ENCODE peak calls at places on chromosome 5, in four cellular contexts. P, L, E and G are unnamed samples.

GRCh38 chr5:93569295-93570164 is 11.5 kb downstream of the NR2F1-AS1 start:
- DNase-seq in P (no peak), L (no peak), E (no peak), G (peak; percentile 45)

GRCh38 chr5:74562116-74562515 is 78.4 kb downstream of the ENC1 start:
- DNase-seq in L (no peak), P (no peak), E (no peak), G (no peak)

GRCh38 chr5:88671808-88672499 is 211.0 kb downstream of the MEF2C start:
- DNase-seq in P (peak; percentile 72), E (no peak), L (peak; percentile 92), G (peak; percentile 61)

GRCh38 chr5:127260686-127261085 is 29.9 kb upstream of the MEGF10 start:
- DNase-seq in E (no peak), P (no peak), L (no peak), G (no peak)

GRCh38 chr5:56429110-56429561 is 196.0 kb upstream of the ANKRD55 start:
- DNase-seq in L (no peak), P (no peak), E (no peak), G (no peak)

GRCh38 chr5:136016945-136017530 is 11.8 kb upstream of the TGFBI start:
- DNase-seq in E (peak; percentile 74), P (no peak), L (no peak), G (no peak)

GRCh38 chr5:64206653-64207052 is 41.0 kb downstream of the RNF180 start:
- DNase-seq in L (peak; percentile 26), E (no peak), P (no peak), G (peak; percentile 23)

GRCh38 chr5:139648205-139649081 is at the start of gene CXXC5:
- DNase-seq in P (peak; percentile 90), L (peak; percentile 85), E (peak; percentile 83), G (peak; percentile 94)

DNA sequence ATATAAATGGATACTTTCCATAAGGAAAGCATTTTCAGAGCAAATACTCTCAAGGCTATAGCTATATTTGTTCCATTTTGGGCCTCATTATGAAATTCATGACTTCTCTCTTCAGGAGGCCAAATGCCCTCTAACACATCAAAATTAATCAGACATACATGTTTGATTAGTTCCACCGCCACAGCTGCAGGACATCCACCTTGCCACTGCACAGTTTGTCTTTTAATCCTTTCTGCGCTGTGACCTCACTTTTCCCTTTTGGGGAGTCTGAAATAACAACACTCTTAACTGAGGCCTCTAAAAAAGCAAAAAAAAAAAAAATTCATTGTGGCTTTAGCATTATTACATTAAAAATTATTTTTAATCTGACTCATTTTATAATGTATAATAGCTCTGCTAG is 279.1 kb upstream of the CDH12 start:
- DNase-seq in E (no peak), L (no peak), P (no peak), G (no peak)
- H4K5ac ChIP-seq in E (no peak overlapping the region), L (no peak overlapping the region), P (no peak overlapping the region), G (no peak overlapping the region)

GRCh38 chr5:138448070-138448469 is 9.2 kb downstream of the REEP2 start:
- DNase-seq in P (peak; percentile 43), L (no peak), E (no peak), G (no peak)
- H4K5ac ChIP-seq in P (no peak overlapping the region), L (no peak overlapping the region), E (no peak overlapping the region), G (no peak overlapping the region)

DNA sequence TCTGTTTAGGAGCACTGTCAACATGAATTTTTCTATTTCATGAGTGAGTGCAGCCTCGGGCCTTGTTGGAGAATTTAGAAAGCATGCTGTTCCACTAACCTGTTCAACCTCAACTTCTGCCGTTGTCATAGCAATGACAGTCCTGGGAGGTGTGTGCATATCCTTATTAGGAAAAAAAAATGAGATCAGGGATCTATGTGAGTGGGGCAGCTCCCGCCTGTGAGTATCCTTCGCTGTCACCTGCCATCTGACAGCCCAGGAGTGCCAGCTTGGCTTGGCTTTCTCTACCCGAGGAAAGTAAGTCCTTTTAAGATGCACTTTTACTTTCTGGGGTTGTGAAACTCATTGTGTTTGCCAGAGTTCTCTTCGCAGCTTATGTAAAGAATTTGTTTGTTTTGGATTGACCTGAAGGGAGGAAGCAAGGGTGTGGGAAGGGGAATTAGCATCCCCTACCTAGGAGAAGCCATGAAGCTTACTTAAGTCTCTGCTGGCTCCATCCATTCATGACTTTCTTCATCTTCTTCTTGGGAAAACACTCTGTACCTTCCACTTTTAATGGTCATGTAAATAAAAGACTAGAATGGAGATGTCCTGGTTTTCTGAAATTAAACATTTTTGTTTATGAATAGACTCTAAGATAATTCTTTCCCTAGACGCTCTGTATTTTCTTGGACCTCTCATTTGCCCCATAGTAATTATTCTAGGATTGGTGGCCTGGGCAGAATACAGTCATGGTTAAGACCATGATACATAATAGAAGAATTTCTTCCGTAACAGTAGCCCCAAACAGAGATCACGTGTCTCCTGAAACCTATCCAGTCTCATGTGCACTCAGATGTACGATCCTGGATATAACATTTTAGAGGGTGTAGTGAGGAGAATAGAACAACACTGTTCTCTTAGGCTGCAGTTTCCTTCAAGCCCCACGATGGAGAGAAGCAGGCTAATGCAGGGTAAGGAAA is 22.0 kb downstream of the PCDHAC2 start:
- DNase-seq in P (no peak), L (no peak), E (no peak), G (peak; percentile 63)
- H4K5ac ChIP-seq in P (no peak overlapping the region), L (no peak overlapping the region), E (no peak overlapping the region), G (no peak overlapping the region)

GRCh38 chr5:36703245-36703860 is 96.9 kb downstream of the SLC1A3 start:
- DNase-seq in L (no peak), E (no peak), P (no peak), G (peak; percentile 31)
- H4K5ac ChIP-seq in L (no peak overlapping the region), E (no peak overlapping the region), P (no peak overlapping the region), G (no peak overlapping the region)

DNA sequence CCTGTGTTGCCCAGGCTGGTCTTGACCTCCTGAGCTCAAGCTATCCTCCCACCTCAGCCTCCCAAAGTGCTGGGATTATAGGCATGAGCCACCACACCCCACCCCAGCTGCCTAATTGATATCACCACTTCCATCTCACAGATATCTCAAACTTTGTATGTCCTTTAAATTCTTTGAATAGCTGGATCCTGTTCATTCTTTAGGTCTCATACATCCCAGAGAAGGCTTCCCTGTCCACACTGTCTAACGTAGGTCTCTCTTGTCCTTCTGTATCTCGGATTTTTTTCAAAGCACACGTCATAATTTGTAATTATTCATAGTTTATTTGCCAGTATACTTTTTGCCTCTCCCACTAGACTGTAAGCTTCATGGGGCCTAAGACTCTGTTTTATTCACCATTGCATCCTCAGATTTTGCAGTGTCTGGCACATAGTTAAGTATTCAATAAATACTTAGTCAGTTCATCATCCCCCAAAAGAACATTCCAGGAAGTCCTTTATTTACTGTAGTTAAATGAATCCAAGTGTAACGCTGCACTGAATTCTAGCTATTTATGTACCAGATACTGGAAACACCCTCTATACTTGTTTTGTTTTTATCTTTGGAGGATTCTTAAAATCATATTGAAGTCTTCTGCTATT is 10.5 kb downstream of the ARSK start:
- DNase-seq in L (no peak), P (no peak), E (peak; percentile 52), G (no peak)
- H4K5ac ChIP-seq in L (no peak overlapping the region), P (no peak overlapping the region), E (peak overlapping the region; percentile 18), G (no peak overlapping the region)

GRCh38 chr5:154562244-154562861 is 84.3 kb upstream of the HAND1 start:
- DNase-seq in L (no peak), P (no peak), E (no peak), G (no peak)
- H4K5ac ChIP-seq in L (no peak overlapping the region), P (no peak overlapping the region), E (no peak overlapping the region), G (no peak overlapping the region)

GRCh38 chr5:6154216-6154615 is 224.1 kb downstream of the MED10 start:
- DNase-seq in L (no peak), P (no peak), E (no peak), G (no peak)
- H4K5ac ChIP-seq in L (no peak overlapping the region), P (no peak overlapping the region), E (no peak overlapping the region), G (no peak overlapping the region)